ENCODE peak calls at places on chromosomes 11 and 22, in six cellular contexts. One of them, this sample, is unnamed.

GRCh38 chr11:19093976-19094375 is 23.0 kb upstream of the ZDHHC13 start:
- DNase-seq in H1: no peak
- DNase-seq in H9: no peak
- DNase-seq in IMR-90: no peak
- DNase-seq in neuronal stem cell: no peak
- DNase-seq in trophoblast cell: peak
- DNase-seq in this sample: peak

GRCh38 chr11:69450064-69450856 is 31.2 kb upstream of the LINC01488 start:
- DNase-seq in neuronal stem cell: no peak
- DNase-seq in H9: no peak
- DNase-seq in trophoblast cell: no peak
- DNase-seq in H1: no peak
- DNase-seq in IMR-90: no peak
- DNase-seq in this sample: no peak

GRCh38 chr11:2541881-2542361 is 97.1 kb downstream of the KCNQ1 start:
- DNase-seq in H1: no peak
- DNase-seq in trophoblast cell: no peak
- DNase-seq in IMR-90: no peak
- DNase-seq in neuronal stem cell: no peak
- DNase-seq in H9: no peak
- DNase-seq in this sample: no peak

GRCh38 chr11:84407091-84407490 is 1120.9 kb upstream of the CCDC90B start:
- DNase-seq in trophoblast cell: no peak
- DNase-seq in H1: no peak
- DNase-seq in IMR-90: no peak
- DNase-seq in neuronal stem cell: no peak
- DNase-seq in H9: no peak
- DNase-seq in this sample: no peak

GRCh38 chr11:32052218-32052617 is 38.7 kb upstream of the RCN1 start:
- DNase-seq in H9: peak
- DNase-seq in trophoblast cell: peak
- DNase-seq in IMR-90: peak
- DNase-seq in H1: peak
- DNase-seq in neuronal stem cell: peak
- DNase-seq in this sample: peak

GRCh38 chr11:114078423-114078822 is 18.9 kb downstream of the ZBTB16 start:
- DNase-seq in neuronal stem cell: no peak
- DNase-seq in H1: no peak
- DNase-seq in trophoblast cell: no peak
- DNase-seq in H9: no peak
- DNase-seq in IMR-90: no peak
- DNase-seq in this sample: no peak

GRCh38 chr11:20363500-20364411 is at the start of gene HTATIP2:
- DNase-seq in IMR-90: peak
- DNase-seq in trophoblast cell: peak
- DNase-seq in neuronal stem cell: no peak
- DNase-seq in H1: peak
- DNase-seq in H9: peak
- DNase-seq in this sample: peak

GRCh38 chr11:120186799-120187591 is 23.8 kb upstream of the OAF start:
- DNase-seq in neuronal stem cell: no peak
- DNase-seq in H9: peak
- DNase-seq in trophoblast cell: no peak
- DNase-seq in IMR-90: peak
- DNase-seq in H1: no peak
- DNase-seq in this sample: no peak

GRCh38 chr22:45877036-45877380 is 100.0 kb downstream of the WNT7B start:
- DNase-seq in H9: peak
- DNase-seq in H1: peak
- DNase-seq in neuronal stem cell: no peak
- DNase-seq in IMR-90: no peak
- DNase-seq in trophoblast cell: no peak
- DNase-seq in this sample: no peak

GRCh38 chr11:75352417-75353206 is 1.2 kb upstream of the ARRB1 start:
- DNase-seq in IMR-90: no peak
- DNase-seq in neuronal stem cell: no peak
- DNase-seq in H1: no peak
- DNase-seq in trophoblast cell: no peak
- DNase-seq in H9: no peak
- DNase-seq in this sample: peak

GRCh38 chr11:13963169-13963948 is 836 bp downstream of the SPON1 start:
- DNase-seq in H9: peak
- DNase-seq in IMR-90: peak
- DNase-seq in neuronal stem cell: no peak
- DNase-seq in trophoblast cell: no peak
- DNase-seq in H1: no peak
- DNase-seq in this sample: peak
- H3K23ac ChIP-seq in H9: no peak
- H3K23ac ChIP-seq in IMR-90: no peak
- H3K23ac ChIP-seq in neuronal stem cell: no peak
- H3K23ac ChIP-seq in trophoblast cell: no peak
- H3K23ac ChIP-seq in H1: no peak
- H3K23ac ChIP-seq in this sample: no peak

DNA sequence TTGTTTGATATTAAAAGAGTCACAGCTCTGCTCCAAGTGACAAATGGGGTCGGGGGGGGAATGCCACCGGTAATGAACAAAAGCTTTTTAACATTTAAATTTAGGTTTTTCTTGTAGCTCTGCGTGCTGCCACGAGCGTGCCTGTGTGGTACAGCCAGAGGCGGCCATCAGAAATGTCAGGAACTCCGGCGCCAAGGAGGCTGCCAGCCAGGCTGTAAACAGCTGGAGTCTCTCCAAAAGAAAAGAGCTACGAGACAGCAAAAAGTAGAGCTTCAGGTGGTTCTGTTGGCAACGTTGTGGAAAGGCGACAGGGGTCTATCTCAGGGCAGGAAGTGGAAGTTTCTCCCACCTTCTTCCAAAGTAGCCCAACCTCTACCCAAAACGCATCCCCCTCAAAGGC is 532.8 kb downstream of the OPCML start:
- DNase-seq in H9: no peak
- DNase-seq in trophoblast cell: no peak
- DNase-seq in IMR-90: no peak
- DNase-seq in neuronal stem cell: no peak
- DNase-seq in H1: no peak
- DNase-seq in this sample: no peak
- H3K27ac ChIP-seq in H9: no peak
- H3K27ac ChIP-seq in trophoblast cell: no peak
- H3K27ac ChIP-seq in IMR-90: no peak
- H3K27ac ChIP-seq in neuronal stem cell: no peak
- H3K27ac ChIP-seq in H1: no peak
- H3K27ac ChIP-seq in this sample: no peak

DNA sequence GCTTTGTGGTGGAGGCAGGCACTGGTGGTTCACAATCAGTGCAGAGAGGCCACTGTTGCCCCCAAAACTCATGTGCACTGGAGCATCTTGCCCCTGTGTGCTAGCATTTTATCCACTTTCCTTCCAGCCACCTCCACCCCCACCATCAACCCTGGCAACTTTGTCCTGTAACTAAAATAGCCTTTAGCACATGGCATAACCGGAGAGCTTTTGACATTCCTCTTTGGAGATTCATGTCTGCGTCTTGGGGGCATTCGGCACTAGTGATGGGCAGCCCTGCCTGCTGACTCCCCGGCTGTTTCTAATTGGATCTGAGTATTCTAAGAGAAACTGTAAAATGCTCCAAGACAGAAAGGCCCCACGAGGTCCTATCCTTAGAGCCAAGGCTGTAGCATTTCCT is 15.8 kb downstream of the SHISA8 start:
- DNase-seq in IMR-90: no peak
- DNase-seq in H9: no peak
- DNase-seq in neuronal stem cell: no peak
- DNase-seq in trophoblast cell: no peak
- DNase-seq in H1: no peak
- DNase-seq in this sample: no peak
- H3K14ac ChIP-seq in IMR-90: no peak
- H3K14ac ChIP-seq in H9: no peak
- H3K14ac ChIP-seq in neuronal stem cell: no peak
- H3K14ac ChIP-seq in trophoblast cell: no peak
- H3K14ac ChIP-seq in H1: no peak
- H3K14ac ChIP-seq in this sample: no peak

GRCh38 chr22:17381237-17381913 is 12.1 kb downstream of the CECR2 start:
- DNase-seq in IMR-90: no peak
- DNase-seq in H1: no peak
- DNase-seq in H9: no peak
- DNase-seq in trophoblast cell: peak
- DNase-seq in neuronal stem cell: no peak
- DNase-seq in this sample: no peak
- H3K23ac ChIP-seq in IMR-90: no peak
- H3K23ac ChIP-seq in H1: no peak
- H3K23ac ChIP-seq in H9: no peak
- H3K23ac ChIP-seq in trophoblast cell: no peak
- H3K23ac ChIP-seq in neuronal stem cell: no peak
- H3K23ac ChIP-seq in this sample: no peak

GRCh38 chr11:117827521-117828511 is 3.3 kb upstream of the FXYD2 start:
- DNase-seq in IMR-90: no peak
- DNase-seq in neuronal stem cell: no peak
- DNase-seq in trophoblast cell: no peak
- DNase-seq in H9: peak
- DNase-seq in H1: peak
- DNase-seq in this sample: no peak
- H3K27ac ChIP-seq in IMR-90: no peak
- H3K27ac ChIP-seq in neuronal stem cell: no peak
- H3K27ac ChIP-seq in trophoblast cell: no peak
- H3K27ac ChIP-seq in H9: no peak
- H3K27ac ChIP-seq in H1: no peak
- H3K27ac ChIP-seq in this sample: peak

DNA sequence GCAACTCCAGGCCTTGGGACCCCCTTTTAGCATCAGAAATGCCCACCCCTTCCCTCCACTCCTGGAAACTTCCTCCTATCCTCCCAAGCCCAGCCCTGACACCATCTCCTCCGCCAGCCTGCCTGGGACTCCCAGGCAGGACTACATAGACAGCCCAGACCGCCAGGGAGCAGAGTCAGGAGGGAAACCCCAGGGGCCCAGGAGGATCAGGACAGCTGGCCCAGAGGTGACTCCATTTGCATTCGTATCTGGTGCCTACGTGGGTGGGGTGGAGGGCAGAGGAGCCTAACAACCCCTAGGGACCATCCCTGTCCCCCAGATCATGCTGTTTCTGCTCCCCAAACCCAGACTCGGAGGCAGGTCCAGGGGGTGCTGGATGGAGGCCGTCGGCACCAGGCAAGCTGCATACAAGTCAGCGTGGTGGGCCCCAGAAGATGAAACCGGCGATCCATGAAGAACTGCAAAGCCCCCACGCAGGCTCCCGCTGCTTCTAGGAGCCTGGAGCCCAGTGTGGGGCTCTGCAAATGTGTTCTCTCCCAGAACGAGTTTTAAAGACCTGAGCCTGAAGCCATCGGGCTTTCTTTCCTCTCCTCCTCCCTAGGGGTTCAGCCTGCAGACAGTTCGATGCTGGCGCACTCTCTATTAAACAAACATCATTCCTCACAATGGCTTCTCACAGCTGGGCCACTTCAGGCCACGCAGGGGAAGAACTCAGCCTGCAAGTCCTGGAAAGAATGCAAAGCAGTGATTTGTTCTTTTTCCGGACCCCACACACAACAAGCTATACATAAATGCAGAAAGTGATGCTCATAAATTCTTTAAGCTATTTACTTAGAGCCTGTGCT is 1506.8 kb downstream of the BRD1 start:
- DNase-seq in H9: no peak
- DNase-seq in trophoblast cell: no peak
- DNase-seq in neuronal stem cell: no peak
- DNase-seq in IMR-90: no peak
- DNase-seq in H1: no peak
- DNase-seq in this sample: no peak
- H3K14ac ChIP-seq in H9: no peak
- H3K14ac ChIP-seq in trophoblast cell: no peak
- H3K14ac ChIP-seq in neuronal stem cell: no peak
- H3K14ac ChIP-seq in IMR-90: no peak
- H3K14ac ChIP-seq in H1: no peak
- H3K14ac ChIP-seq in this sample: no peak

DNA sequence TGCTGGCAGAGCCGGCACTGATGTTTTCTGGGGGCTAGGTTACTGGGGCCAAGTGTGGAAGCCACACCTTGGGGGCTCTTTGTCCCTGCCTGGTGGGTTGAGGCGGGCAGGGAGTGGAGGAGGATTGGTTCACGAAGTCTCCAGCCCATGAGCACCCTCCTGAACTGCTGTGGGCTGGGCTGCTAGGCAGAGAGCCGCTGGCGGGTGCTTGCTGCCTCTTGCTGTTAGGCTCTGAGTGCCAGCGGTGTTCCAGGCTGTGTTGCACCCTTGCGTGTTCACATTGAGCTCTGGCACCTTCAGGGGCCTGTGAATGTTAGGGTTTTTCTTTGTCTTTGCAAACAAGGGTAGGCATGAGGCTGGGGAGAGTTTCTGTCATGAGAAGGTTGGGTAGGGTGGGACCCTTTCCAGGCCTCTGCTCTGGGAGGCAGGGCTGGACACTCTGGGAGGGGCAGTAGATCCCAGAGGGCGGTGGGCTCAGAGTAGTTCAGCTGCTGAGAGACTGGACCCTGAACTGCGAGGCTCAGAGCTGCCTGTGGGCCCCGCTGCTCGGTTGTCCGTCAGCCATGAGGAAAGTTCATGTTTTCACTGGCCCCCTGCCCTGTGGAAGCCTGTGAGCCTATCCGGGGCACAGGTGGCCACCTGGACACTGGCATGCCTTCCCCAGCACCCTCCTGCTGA is 24.0 kb upstream of the TMEM191C start:
- DNase-seq in IMR-90: no peak
- DNase-seq in H1: peak
- DNase-seq in H9: peak
- DNase-seq in trophoblast cell: no peak
- DNase-seq in neuronal stem cell: no peak
- DNase-seq in this sample: no peak
- H3K23ac ChIP-seq in IMR-90: no peak
- H3K23ac ChIP-seq in H1: no peak
- H3K23ac ChIP-seq in H9: no peak
- H3K23ac ChIP-seq in trophoblast cell: no peak
- H3K23ac ChIP-seq in neuronal stem cell: peak
- H3K23ac ChIP-seq in this sample: no peak

DNA sequence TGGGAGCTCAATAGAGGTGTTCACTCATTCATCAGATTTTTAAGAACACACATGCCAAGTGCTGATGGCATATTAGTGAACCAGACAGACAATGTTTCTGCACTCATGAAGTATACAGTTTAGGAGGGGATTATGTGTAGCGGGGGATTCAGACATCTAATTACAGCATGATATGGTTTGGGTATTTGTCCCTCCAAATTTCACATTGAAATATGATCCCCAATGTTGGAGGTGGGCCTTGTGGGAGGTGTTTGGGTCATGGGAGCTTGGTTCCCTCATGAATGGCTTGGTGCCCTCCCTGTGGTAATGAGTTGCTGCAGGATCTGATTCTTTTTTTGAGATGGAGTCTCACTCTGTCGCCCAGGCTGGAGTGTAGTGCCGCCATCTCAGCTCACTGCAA is 8.9 kb upstream of the RAB3IL1 start:
- DNase-seq in IMR-90: no peak
- DNase-seq in neuronal stem cell: no peak
- DNase-seq in H1: peak
- DNase-seq in trophoblast cell: no peak
- DNase-seq in H9: no peak
- DNase-seq in this sample: no peak
- H3K27ac ChIP-seq in IMR-90: no peak
- H3K27ac ChIP-seq in neuronal stem cell: no peak
- H3K27ac ChIP-seq in H1: no peak
- H3K27ac ChIP-seq in trophoblast cell: no peak
- H3K27ac ChIP-seq in H9: no peak
- H3K27ac ChIP-seq in this sample: no peak

This sample was measured in mesenchymal stem cell.